ENCODE peak calls at places on chromosomes 12 and 14, in nine cellular contexts. Q, R, V, C, D, W, O, M and T are unnamed samples.

GRCh38 chr14:105864651-105865265 is 338.4 kb downstream of the TMEM121 start:
- DNase-seq in Q (no peak), V (no peak), O (no peak), D (no peak), M (no peak), W (no peak), C (no peak), R (no peak), T (no peak)

GRCh38 chr12:53825246-53826081 is 73.7 kb upstream of the CISTR start:
- DNase-seq in R (no peak), Q (no peak), V (no peak), C (no peak), D (no peak), O (no peak), W (peak; percentile 33), M (no peak), T (no peak)

GRCh38 chr14:92417759-92418158 is 94.8 kb downstream of the SLC24A4 start:
- DNase-seq in M (no peak), Q (no peak), V (no peak), O (no peak), D (no peak), W (no peak), R (no peak), C (no peak), T (no peak)

GRCh38 chr12:68960162-68960501 is 27.2 kb upstream of the CPM start:
- DNase-seq in C (peak; percentile 67), M (no peak), R (no peak), W (no peak), O (no peak), V (no peak), Q (no peak), D (no peak), T (no peak)

GRCh38 chr14:77707355-77707723 is 484 bp downstream of the ALKBH1 start:
- DNase-seq in D (no peak), Q (no peak), O (no peak), M (no peak), W (peak; percentile 39), V (no peak), R (no peak), C (peak; percentile 35), T (peak; percentile 55)

GRCh38 chr14:23388996-23389395 is 12.2 kb downstream of the CMTM5 start:
- DNase-seq in D (no peak), C (no peak), Q (no peak), M (no peak), W (no peak), O (no peak), V (no peak), R (no peak), T (no peak)

GRCh38 chr12:120235369-120236123 is 30.0 kb downstream of the PXN start:
- DNase-seq in Q (no peak), R (no peak), M (no peak), V (no peak), D (no peak), W (no peak), C (no peak), O (no peak), T (no peak)

GRCh38 chr12:53737951-53738833 is 10.9 kb upstream of the CALCOCO1 start:
- DNase-seq in V (no peak), D (no peak), W (no peak), M (no peak), R (no peak), C (no peak), Q (peak; percentile 61), O (no peak), T (no peak)

GRCh38 chr14:95045836-95046430 is 111.4 kb downstream of the DICER1 start:
- DNase-seq in W (no peak), M (no peak), Q (no peak), D (no peak), O (no peak), R (no peak), C (no peak), V (no peak), T (no peak)

GRCh38 chr12:62512901-62513300 is 46.3 kb downstream of the MON2 start:
- DNase-seq in O (no peak), R (no peak), V (no peak), W (no peak), Q (no peak), M (no peak), D (no peak), C (no peak), T (no peak)

GRCh38 chr12:50103767-50104321 is at the start of gene GPD1:
- DNase-seq in M (no peak), W (no peak), R (no peak), O (peak; percentile 50), Q (peak; percentile 84), D (no peak), C (peak; percentile 53), V (no peak), T (no peak)

GRCh38 chr12:5166976-5167375 is 123.3 kb downstream of the KCNA5 start:
- DNase-seq in O (no peak), Q (no peak), D (no peak), C (peak; percentile 98), V (peak; percentile 95), W (peak; percentile 95), R (no peak), M (no peak), T (no peak)

GRCh38 chr12:62642509-62642908 is 175.9 kb downstream of the MON2 start:
- DNase-seq in Q (no peak), C (no peak), R (no peak), O (no peak), M (no peak), W (no peak), V (no peak), D (no peak), T (no peak)

GRCh38 chr12:77736219-77736965 is 94.3 kb upstream of the NAV3 start:
- DNase-seq in D (no peak), W (no peak), M (no peak), C (no peak), V (no peak), R (no peak), O (no peak), Q (no peak), T (no peak)

GRCh38 chr12:15590180-15590826 is 198.9 kb downstream of the EPS8 start:
- DNase-seq in W (peak; percentile 70), V (peak; percentile 52), R (peak; percentile 22), O (peak; percentile 12), D (no peak), M (peak; percentile 17), Q (peak; percentile 68), C (peak; percentile 51), T (peak; percentile 76)

GRCh38 chr12:108804361-108804949 is 52.9 kb downstream of the SSH1 start:
- DNase-seq in M (no peak), Q (no peak), C (peak; percentile 93), R (no peak), W (no peak), O (no peak), D (no peak), V (no peak), T (no peak)

GRCh38 chr14:69093551-69094421 is 59.1 kb downstream of the DCAF5 start:
- DNase-seq in R (no peak), D (no peak), V (no peak), O (peak; percentile 34), Q (peak; percentile 77), W (peak; percentile 94), M (no peak), C (peak; percentile 81), T (no peak)

GRCh38 chr12:19577131-19577530 is 137.8 kb downstream of the AEBP2 start:
- DNase-seq in V (no peak), R (no peak), O (no peak), M (no peak), Q (no peak), C (no peak), D (no peak), W (no peak), T (no peak)